ENCODE peak calls at places on chromosome 15, in eight cellular contexts. Y is foreskin fibroblast, U is choroid plexus epithelial cell, K is left lung, P is endodermal cell, X is BJ, F is fibroblast of mammary gland, G is K562. T is an unnamed sample.

GRCh38 chr15:67839358-67839928 is 402 bp downstream of the RNU6-1 start:
- DNase-seq in F (peak; percentile 54), G (peak; percentile 68), X (no peak), U (peak; percentile 57), K (no peak), Y (no peak), P (peak; percentile 68), T (peak; percentile 63)

GRCh38 chr15:68197170-68197492 is 8.0 kb downstream of the CALML4 start:
- DNase-seq in X (no peak), G (no peak), Y (no peak), K (no peak), U (no peak), P (peak; percentile 33), F (no peak), T (no peak)

GRCh38 chr15:81174759-81175327 is 21.8 kb upstream of the IL16 start:
- DNase-seq in Y (no peak), X (no peak), P (no peak), F (no peak), G (peak; percentile 39), K (no peak), U (no peak), T (no peak)

GRCh38 chr15:70669006-70669602 is 94.3 kb downstream of the UACA start:
- DNase-seq in X (no peak), Y (no peak), G (no peak), K (no peak), P (no peak), U (no peak), F (no peak), T (no peak)

GRCh38 chr15:31458591-31458990 is 132.0 kb downstream of the KLF13 start:
- DNase-seq in K (no peak), P (no peak), G (no peak), U (no peak), Y (no peak), X (no peak), F (no peak), T (no peak)

GRCh38 chr15:52805351-52806283 is 15.5 kb upstream of the ONECUT1 start:
- DNase-seq in X (no peak), P (peak; percentile 84), U (no peak), K (no peak), G (no peak), Y (no peak), F (no peak), T (no peak)

GRCh38 chr15:65089206-65089824 is 12.8 kb downstream of the KBTBD13 start:
- DNase-seq in K (no peak), Y (no peak), X (no peak), P (no peak), U (peak; percentile 71), F (no peak), G (no peak), T (no peak)

GRCh38 chr15:67110400-67110799 is 45.0 kb downstream of the SMAD3 start:
- DNase-seq in U (no peak), G (no peak), K (no peak), F (no peak), Y (no peak), X (no peak), P (no peak), T (no peak)

GRCh38 chr15:87508086-87508485 is 748.5 kb downstream of the NTRK3 start:
- DNase-seq in G (no peak), U (no peak), P (no peak), Y (no peak), K (no peak), F (no peak), X (no peak), T (no peak)

GRCh38 chr15:74783808-74784175 is 1.9 kb downstream of the CSK start:
- DNase-seq in Y (no peak), U (no peak), G (no peak), K (no peak), X (no peak), P (no peak), F (no peak), T (no peak)

GRCh38 chr15:37038036-37038715 is 62.2 kb downstream of the MEIS2 start:
- DNase-seq in Y (no peak), U (no peak), K (no peak), F (no peak), X (no peak), G (no peak), P (no peak), T (no peak)

DNA sequence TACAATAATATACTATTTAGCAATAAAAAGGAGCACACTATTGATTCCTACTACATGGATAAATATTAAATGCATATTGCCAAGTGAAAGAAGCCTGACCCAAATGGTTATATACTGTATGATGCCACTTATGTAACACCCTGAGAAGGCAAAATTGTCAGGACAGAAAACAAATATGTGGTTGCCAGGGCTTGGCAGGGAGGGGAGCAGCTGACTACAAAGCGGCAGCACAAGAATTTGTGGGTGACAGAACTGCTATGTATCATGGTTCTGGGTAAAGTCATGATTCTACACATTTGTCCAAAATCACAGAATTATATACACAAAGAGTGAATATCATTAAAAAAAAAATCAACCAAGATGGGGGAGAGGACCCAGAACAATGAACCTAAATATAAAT is 22.5 kb downstream of the TBC1D2B start:
- DNase-seq in G (no peak), U (no peak), X (no peak), F (no peak), K (no peak), P (no peak), Y (no peak), T (no peak)
- TF ChIP-seq CTCF in G (no peak), U (no peak), X (no peak), F (no peak), K (no peak), P (no peak), Y (no peak), T (no peak)

DNA sequence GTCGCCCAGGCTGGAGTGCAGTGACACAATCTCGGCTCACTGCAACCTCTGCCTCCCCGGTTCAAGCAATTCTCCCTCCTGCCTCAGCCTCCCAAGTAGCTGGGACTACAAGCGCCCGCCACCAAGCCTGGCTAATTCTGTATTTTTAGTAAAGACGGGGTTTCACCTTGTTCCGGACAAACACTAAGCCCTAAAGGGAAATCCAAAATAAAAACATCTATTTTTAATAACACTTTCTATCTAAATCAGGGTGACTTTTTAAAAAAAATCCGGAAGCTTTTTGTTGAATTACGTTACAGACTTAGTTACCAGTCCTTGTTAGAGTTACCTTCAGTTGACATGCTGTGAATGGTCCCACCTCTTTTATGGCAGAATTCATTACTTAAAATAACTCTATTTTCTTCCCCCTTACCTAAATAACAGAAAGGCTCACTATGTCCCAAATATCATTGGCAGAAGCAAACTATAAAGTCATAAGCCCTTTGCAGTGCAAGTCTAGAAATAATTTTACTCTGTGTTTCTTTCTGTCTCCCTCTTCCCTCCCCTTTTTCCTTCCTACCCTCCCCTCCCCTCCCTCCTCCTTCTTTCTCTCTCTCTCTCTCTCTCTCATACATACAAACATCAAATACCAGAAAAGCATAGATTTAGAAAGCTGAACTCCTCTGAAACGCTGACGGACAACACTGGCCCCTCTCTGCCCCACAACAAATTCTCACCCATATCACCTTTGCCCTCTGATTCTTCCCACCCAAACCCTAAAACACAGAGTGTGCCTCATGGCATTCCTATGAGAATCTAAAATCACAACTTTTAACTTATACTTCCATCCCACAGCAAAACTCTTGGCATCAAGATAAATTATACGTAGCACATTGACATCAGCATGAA is 18.3 kb downstream of the THBS1 start:
- DNase-seq in X (peak; percentile 38), Y (peak; percentile 15), K (no peak), F (peak; percentile 48), P (no peak), G (no peak), U (no peak), T (peak; percentile 50)
- H3K4me3 ChIP-seq in X (no peak overlapping the region), Y (no peak overlapping the region), K (no peak overlapping the region), F (no peak overlapping the region), P (no peak overlapping the region), G (no peak overlapping the region), U (no peak overlapping the region), T (no peak overlapping the region)

GRCh38 chr15:76340802-76341365 is 4.3 kb downstream of the ISL2 start:
- DNase-seq in Y (peak; percentile 38), K (no peak), F (no peak), U (no peak), X (no peak), P (peak; percentile 88), G (no peak), T (no peak)
- TF ChIP-seq CTCF in Y (no peak), K (no peak), F (peak; percentile 5), U (no peak), X (peak; percentile 53), P (peak; percentile 72), G (no peak), T (no peak)

GRCh38 chr15:92903956-92904831 is 4.1 kb downstream of the CHD2 start:
- DNase-seq in K (peak; percentile 98), Y (peak; percentile 99), F (peak; percentile 98), U (peak; percentile 99), P (peak; percentile 100), G (peak; percentile 95), X (peak; percentile 90), T (peak; percentile 99)
- H3K4me3 ChIP-seq in K (peak overlapping the region; percentile 40), Y (peak overlapping the region; percentile 77), F (peak overlapping the region; percentile 83), U (peak overlapping the region; percentile 66), P (peak overlapping the region; percentile 95), G (peak overlapping the region; percentile 76), X (peak overlapping the region; percentile 43), T (peak overlapping the region; percentile 67)

DNA sequence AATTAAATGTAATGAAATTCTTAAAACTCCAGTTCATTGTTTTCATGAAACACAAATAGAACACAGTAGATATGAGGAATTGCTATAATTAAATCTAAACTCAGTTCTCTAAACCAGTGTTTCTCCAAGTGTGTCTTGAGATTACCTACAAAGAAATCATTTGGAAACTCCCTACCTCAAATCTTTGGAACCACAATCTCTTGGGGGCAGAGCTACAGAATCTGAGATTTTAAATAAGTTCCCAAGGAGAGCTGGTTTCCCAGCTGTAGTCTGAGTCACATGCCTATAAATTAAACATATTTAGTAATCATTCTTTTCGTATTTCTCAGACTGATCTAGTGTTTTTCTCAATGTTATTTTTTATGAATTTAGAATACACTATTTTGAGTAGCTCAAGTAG is 17.0 kb upstream of the ACTC1 start:
- DNase-seq in Y (peak; percentile 45), K (no peak), X (peak; percentile 28), F (peak; percentile 73), P (no peak), G (no peak), U (peak; percentile 26), T (peak; percentile 41)
- TF ChIP-seq CTCF in Y (no peak), K (no peak), X (no peak), F (no peak), P (no peak), G (no peak), U (no peak), T (no peak)

DNA sequence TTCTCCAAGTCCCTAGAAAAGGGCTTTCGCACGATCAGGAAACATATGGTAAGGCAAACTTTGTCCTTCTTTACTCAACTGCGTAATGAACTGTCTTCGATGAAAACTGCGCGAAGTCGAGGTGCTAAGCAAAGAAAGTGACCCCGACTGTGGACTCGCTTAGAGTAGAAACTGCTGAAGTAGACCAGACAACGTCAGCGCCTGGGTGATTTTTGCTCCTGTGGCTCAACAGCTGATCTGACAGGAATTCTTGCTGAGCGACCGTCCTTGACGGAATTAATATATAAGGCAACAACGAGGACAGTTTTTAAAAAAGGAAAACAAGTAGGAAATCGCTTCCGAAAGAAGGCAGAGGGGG is 590 bp downstream of the RPS27L start:
- DNase-seq in K (no peak), Y (no peak), X (no peak), F (peak; percentile 50), G (peak; percentile 27), P (peak; percentile 57), U (peak; percentile 76), T (peak; percentile 58)
- H3K4me3 ChIP-seq in K (peak overlapping the region; percentile 68), Y (peak overlapping the region; percentile 80), X (peak overlapping the region; percentile 66), F (peak overlapping the region; percentile 58), G (peak overlapping the region; percentile 57), P (peak overlapping the region; percentile 92), U (peak overlapping the region; percentile 96), T (peak overlapping the region; percentile 93)

GRCh38 chr15:83734487-83734886 is 80.6 kb downstream of the ADAMTSL3 start:
- DNase-seq in X (no peak), Y (no peak), K (no peak), G (no peak), P (peak; percentile 63), F (peak; percentile 10), U (peak; percentile 23), T (no peak)
- TF ChIP-seq CTCF in X (no peak), Y (peak; percentile 7), K (no peak), G (peak; percentile 27), P (peak; percentile 73), F (peak; percentile 40), U (peak; percentile 51), T (peak; percentile 16)

T was measured in fibroblast of the aortic adventitia.